ENCODE peak calls at places on chromosomes 5 and 9, in nine cellular contexts. One of them, this sample, is unnamed.

GRCh38 chr5:95759634-95760033 is 28.5 kb downstream of the RHOBTB3 start:
- DNase-seq in T-helper 2 cell: no peak
- DNase-seq in anterior cingulate cortex: no peak
- DNase-seq in stimulated activated CD8-positive, alpha-beta memory T cell treated with anti-CD3 and anti-CD28 coated beads, Interleukin-15, amount 100 ng/mL, for 1 hour: no peak
- DNase-seq in endodermal cell: no peak
- DNase-seq in stimulated activated CD4-positive, alpha-beta T cell treated with anti-CD3 and anti-CD28 coated beads, Interleukin-2, amount 100 ng/mL, for 48 hours: no peak
- DNase-seq in iPS DF 6.9: no peak
- DNase-seq in HFFc6: peak
- DNase-seq in M059J: peak
- DNase-seq in this sample: no peak

GRCh38 chr5:101326766-101327165 is 423.7 kb upstream of the ST8SIA4 start:
- DNase-seq in T-helper 2 cell: no peak
- DNase-seq in anterior cingulate cortex: no peak
- DNase-seq in stimulated activated CD8-positive, alpha-beta memory T cell treated with anti-CD3 and anti-CD28 coated beads, Interleukin-15, amount 100 ng/mL, for 1 hour: no peak
- DNase-seq in endodermal cell: no peak
- DNase-seq in stimulated activated CD4-positive, alpha-beta T cell treated with anti-CD3 and anti-CD28 coated beads, Interleukin-2, amount 100 ng/mL, for 48 hours: no peak
- DNase-seq in iPS DF 6.9: no peak
- DNase-seq in HFFc6: no peak
- DNase-seq in M059J: no peak
- DNase-seq in this sample: no peak

GRCh38 chr5:113249216-113249615 is 185.6 kb downstream of the TSSK1B start:
- DNase-seq in T-helper 2 cell: no peak
- DNase-seq in anterior cingulate cortex: no peak
- DNase-seq in stimulated activated CD8-positive, alpha-beta memory T cell treated with anti-CD3 and anti-CD28 coated beads, Interleukin-15, amount 100 ng/mL, for 1 hour: no peak
- DNase-seq in endodermal cell: no peak
- DNase-seq in stimulated activated CD4-positive, alpha-beta T cell treated with anti-CD3 and anti-CD28 coated beads, Interleukin-2, amount 100 ng/mL, for 48 hours: no peak
- DNase-seq in iPS DF 6.9: no peak
- DNase-seq in HFFc6: no peak
- DNase-seq in M059J: no peak
- DNase-seq in this sample: no peak

GRCh38 chr5:115194671-115195070 is 25.0 kb upstream of the TRIM36 start:
- DNase-seq in T-helper 2 cell: no peak
- DNase-seq in anterior cingulate cortex: no peak
- DNase-seq in stimulated activated CD8-positive, alpha-beta memory T cell treated with anti-CD3 and anti-CD28 coated beads, Interleukin-15, amount 100 ng/mL, for 1 hour: no peak
- DNase-seq in endodermal cell: no peak
- DNase-seq in stimulated activated CD4-positive, alpha-beta T cell treated with anti-CD3 and anti-CD28 coated beads, Interleukin-2, amount 100 ng/mL, for 48 hours: no peak
- DNase-seq in iPS DF 6.9: no peak
- DNase-seq in HFFc6: no peak
- DNase-seq in M059J: no peak
- DNase-seq in this sample: no peak

GRCh38 chr5:169100735-169101075 is 200.2 kb downstream of the SLIT3 start:
- DNase-seq in T-helper 2 cell: no peak
- DNase-seq in anterior cingulate cortex: no peak
- DNase-seq in stimulated activated CD8-positive, alpha-beta memory T cell treated with anti-CD3 and anti-CD28 coated beads, Interleukin-15, amount 100 ng/mL, for 1 hour: no peak
- DNase-seq in endodermal cell: peak
- DNase-seq in stimulated activated CD4-positive, alpha-beta T cell treated with anti-CD3 and anti-CD28 coated beads, Interleukin-2, amount 100 ng/mL, for 48 hours: no peak
- DNase-seq in iPS DF 6.9: no peak
- DNase-seq in HFFc6: peak
- DNase-seq in M059J: peak
- DNase-seq in this sample: no peak

GRCh38 chr9:79687131-79687447 is 115.3 kb downstream of the TLE4 start:
- DNase-seq in T-helper 2 cell: peak
- DNase-seq in anterior cingulate cortex: no peak
- DNase-seq in stimulated activated CD8-positive, alpha-beta memory T cell treated with anti-CD3 and anti-CD28 coated beads, Interleukin-15, amount 100 ng/mL, for 1 hour: no peak
- DNase-seq in endodermal cell: no peak
- DNase-seq in stimulated activated CD4-positive, alpha-beta T cell treated with anti-CD3 and anti-CD28 coated beads, Interleukin-2, amount 100 ng/mL, for 48 hours: no peak
- DNase-seq in iPS DF 6.9: no peak
- DNase-seq in HFFc6: no peak
- DNase-seq in M059J: peak
- DNase-seq in this sample: no peak

GRCh38 chr5:111143910-111144309 is 51.8 kb downstream of the WDR36 start:
- DNase-seq in T-helper 2 cell: no peak
- DNase-seq in anterior cingulate cortex: no peak
- DNase-seq in stimulated activated CD8-positive, alpha-beta memory T cell treated with anti-CD3 and anti-CD28 coated beads, Interleukin-15, amount 100 ng/mL, for 1 hour: no peak
- DNase-seq in endodermal cell: no peak
- DNase-seq in stimulated activated CD4-positive, alpha-beta T cell treated with anti-CD3 and anti-CD28 coated beads, Interleukin-2, amount 100 ng/mL, for 48 hours: no peak
- DNase-seq in iPS DF 6.9: no peak
- DNase-seq in HFFc6: peak
- DNase-seq in M059J: peak
- DNase-seq in this sample: no peak

GRCh38 chr5:57532513-57533497 is 50.2 kb upstream of the ACTBL2 start:
- DNase-seq in T-helper 2 cell: no peak
- DNase-seq in anterior cingulate cortex: no peak
- DNase-seq in stimulated activated CD8-positive, alpha-beta memory T cell treated with anti-CD3 and anti-CD28 coated beads, Interleukin-15, amount 100 ng/mL, for 1 hour: no peak
- DNase-seq in endodermal cell: no peak
- DNase-seq in stimulated activated CD4-positive, alpha-beta T cell treated with anti-CD3 and anti-CD28 coated beads, Interleukin-2, amount 100 ng/mL, for 48 hours: no peak
- DNase-seq in iPS DF 6.9: no peak
- DNase-seq in HFFc6: peak
- DNase-seq in M059J: peak
- DNase-seq in this sample: no peak

GRCh38 chr9:112752334-112753110 is 2.0 kb downstream of the SNX30 start:
- DNase-seq in T-helper 2 cell: no peak
- DNase-seq in anterior cingulate cortex: no peak
- DNase-seq in stimulated activated CD8-positive, alpha-beta memory T cell treated with anti-CD3 and anti-CD28 coated beads, Interleukin-15, amount 100 ng/mL, for 1 hour: no peak
- DNase-seq in endodermal cell: no peak
- DNase-seq in stimulated activated CD4-positive, alpha-beta T cell treated with anti-CD3 and anti-CD28 coated beads, Interleukin-2, amount 100 ng/mL, for 48 hours: no peak
- DNase-seq in iPS DF 6.9: no peak
- DNase-seq in HFFc6: no peak
- DNase-seq in M059J: peak
- DNase-seq in this sample: no peak

GRCh38 chr9:125835655-125836054 is 88.5 kb downstream of the PBX3 start:
- DNase-seq in T-helper 2 cell: no peak
- DNase-seq in anterior cingulate cortex: no peak
- DNase-seq in stimulated activated CD8-positive, alpha-beta memory T cell treated with anti-CD3 and anti-CD28 coated beads, Interleukin-15, amount 100 ng/mL, for 1 hour: no peak
- DNase-seq in endodermal cell: no peak
- DNase-seq in stimulated activated CD4-positive, alpha-beta T cell treated with anti-CD3 and anti-CD28 coated beads, Interleukin-2, amount 100 ng/mL, for 48 hours: no peak
- DNase-seq in iPS DF 6.9: no peak
- DNase-seq in HFFc6: no peak
- DNase-seq in M059J: no peak
- DNase-seq in this sample: no peak

GRCh38 chr5:171724771-171725609 is 60.6 kb upstream of the SMIM23 start:
- DNase-seq in T-helper 2 cell: no peak
- DNase-seq in anterior cingulate cortex: no peak
- DNase-seq in stimulated activated CD8-positive, alpha-beta memory T cell treated with anti-CD3 and anti-CD28 coated beads, Interleukin-15, amount 100 ng/mL, for 1 hour: no peak
- DNase-seq in endodermal cell: peak
- DNase-seq in stimulated activated CD4-positive, alpha-beta T cell treated with anti-CD3 and anti-CD28 coated beads, Interleukin-2, amount 100 ng/mL, for 48 hours: no peak
- DNase-seq in iPS DF 6.9: no peak
- DNase-seq in HFFc6: no peak
- DNase-seq in M059J: no peak
- DNase-seq in this sample: no peak

GRCh38 chr5:1009359-1010180 is 968 bp downstream of the NKD2 start:
- DNase-seq in T-helper 2 cell: no peak
- DNase-seq in anterior cingulate cortex: no peak
- DNase-seq in stimulated activated CD8-positive, alpha-beta memory T cell treated with anti-CD3 and anti-CD28 coated beads, Interleukin-15, amount 100 ng/mL, for 1 hour: no peak
- DNase-seq in endodermal cell: no peak
- DNase-seq in stimulated activated CD4-positive, alpha-beta T cell treated with anti-CD3 and anti-CD28 coated beads, Interleukin-2, amount 100 ng/mL, for 48 hours: no peak
- DNase-seq in iPS DF 6.9: no peak
- DNase-seq in HFFc6: no peak
- DNase-seq in M059J: no peak
- DNase-seq in this sample: no peak

GRCh38 chr5:1473746-1474145 is 28.5 kb upstream of the SLC6A3 start:
- DNase-seq in T-helper 2 cell: no peak
- DNase-seq in anterior cingulate cortex: no peak
- DNase-seq in stimulated activated CD8-positive, alpha-beta memory T cell treated with anti-CD3 and anti-CD28 coated beads, Interleukin-15, amount 100 ng/mL, for 1 hour: no peak
- DNase-seq in endodermal cell: no peak
- DNase-seq in stimulated activated CD4-positive, alpha-beta T cell treated with anti-CD3 and anti-CD28 coated beads, Interleukin-2, amount 100 ng/mL, for 48 hours: no peak
- DNase-seq in iPS DF 6.9: no peak
- DNase-seq in HFFc6: no peak
- DNase-seq in M059J: no peak
- DNase-seq in this sample: no peak

GRCh38 chr5:177169271-177169670 is 35.7 kb downstream of the NSD1 start:
- DNase-seq in T-helper 2 cell: no peak
- DNase-seq in anterior cingulate cortex: no peak
- DNase-seq in stimulated activated CD8-positive, alpha-beta memory T cell treated with anti-CD3 and anti-CD28 coated beads, Interleukin-15, amount 100 ng/mL, for 1 hour: no peak
- DNase-seq in endodermal cell: no peak
- DNase-seq in stimulated activated CD4-positive, alpha-beta T cell treated with anti-CD3 and anti-CD28 coated beads, Interleukin-2, amount 100 ng/mL, for 48 hours: no peak
- DNase-seq in iPS DF 6.9: no peak
- DNase-seq in HFFc6: no peak
- DNase-seq in M059J: no peak
- DNase-seq in this sample: no peak

This sample was measured in cerebellum.